ENCODE peak calls at places on chromosomes 11 and 22, in seven cellular contexts. R, Q, C, T, U, H and K are unnamed samples.

GRCh38 chr11:4890279-4890678 is 8.6 kb downstream of the OR51T1 start:
- DNase-seq in Q (no peak), U (no peak), T (no peak), H (no peak), C (peak), R (no peak), K (no peak)

GRCh38 chr11:68142028-68142412 is 20.8 kb upstream of the CHKA start:
- DNase-seq in T (no peak), H (peak), R (no peak), Q (no peak), U (no peak), C (peak), K (peak)

GRCh38 chr11:65425971-65426838 is 3.6 kb downstream of the NEAT1 start:
- DNase-seq in T (no peak), C (peak), U (no peak), Q (no peak), H (no peak), R (peak), K (no peak)

GRCh38 chr11:130166457-130166784 is 6.8 kb downstream of the ST14 start:
- DNase-seq in U (no peak), Q (peak), C (peak), R (peak), H (no peak), T (peak), K (no peak)

GRCh38 chr22:44737414-44738346 is 14.7 kb upstream of the ARHGAP8 start:
- DNase-seq in Q (no peak), H (no peak), U (no peak), C (no peak), R (no peak), T (no peak), K (no peak)

GRCh38 chr22:30806391-30806861 is 111.8 kb downstream of the OSBP2 start:
- DNase-seq in R (no peak), Q (peak), H (no peak), T (no peak), U (no peak), C (peak), K (no peak)

GRCh38 chr11:43010042-43010441 is 301.8 kb upstream of the API5 start:
- DNase-seq in R (no peak), H (no peak), C (peak), T (no peak), Q (no peak), U (no peak), K (no peak)

GRCh38 chr11:73317373-73317772 is 9.3 kb downstream of the ARHGEF17 start:
- DNase-seq in H (peak), T (peak), C (no peak), R (no peak), Q (no peak), U (no peak), K (no peak)

GRCh38 chr11:46161201-46161600 is 39.9 kb upstream of the PHF21A start:
- DNase-seq in Q (no peak), U (no peak), H (no peak), C (no peak), R (no peak), T (no peak), K (no peak)

GRCh38 chr22:36465232-36466021 is 16.0 kb downstream of the TXN2 start:
- DNase-seq in C (peak), H (peak), T (peak), Q (no peak), R (no peak), U (peak), K (peak)

GRCh38 chr11:85756401-85757200 is 54.3 kb downstream of the SYTL2 start:
- DNase-seq in U (no peak), R (no peak), H (no peak), T (peak), Q (no peak), C (no peak), K (no peak)

GRCh38 chr11:113351061-113351460 is 36.5 kb upstream of the ANKK1 start:
- DNase-seq in U (no peak), T (no peak), H (no peak), Q (no peak), R (no peak), C (no peak), K (no peak)

GRCh38 chr11:63770763-63771162 is 2.2 kb upstream of the ZFTA start:
- DNase-seq in T (no peak), R (no peak), H (no peak), Q (no peak), C (peak), U (no peak), K (no peak)

GRCh38 chr11:47468598-47469214 is 19.8 kb upstream of the RAPSN start:
- DNase-seq in T (no peak), Q (no peak), U (no peak), C (no peak), R (no peak), H (no peak), K (no peak)

GRCh38 chr11:91927448-91927847 is 297.2 kb upstream of the FAT3 start:
- DNase-seq in U (no peak), R (no peak), H (no peak), C (no peak), T (no peak), Q (no peak), K (no peak)

GRCh38 chr11:61541568-61541967 is 33.0 kb downstream of the LRRC10B start:
- DNase-seq in C (peak), R (peak), U (no peak), T (no peak), Q (peak), H (no peak), K (no peak)

GRCh38 chr11:44837650-44838049 is 110.9 kb downstream of the TSPAN18 start:
- DNase-seq in R (no peak), U (no peak), T (no peak), Q (no peak), H (no peak), C (no peak), K (no peak)

DNA sequence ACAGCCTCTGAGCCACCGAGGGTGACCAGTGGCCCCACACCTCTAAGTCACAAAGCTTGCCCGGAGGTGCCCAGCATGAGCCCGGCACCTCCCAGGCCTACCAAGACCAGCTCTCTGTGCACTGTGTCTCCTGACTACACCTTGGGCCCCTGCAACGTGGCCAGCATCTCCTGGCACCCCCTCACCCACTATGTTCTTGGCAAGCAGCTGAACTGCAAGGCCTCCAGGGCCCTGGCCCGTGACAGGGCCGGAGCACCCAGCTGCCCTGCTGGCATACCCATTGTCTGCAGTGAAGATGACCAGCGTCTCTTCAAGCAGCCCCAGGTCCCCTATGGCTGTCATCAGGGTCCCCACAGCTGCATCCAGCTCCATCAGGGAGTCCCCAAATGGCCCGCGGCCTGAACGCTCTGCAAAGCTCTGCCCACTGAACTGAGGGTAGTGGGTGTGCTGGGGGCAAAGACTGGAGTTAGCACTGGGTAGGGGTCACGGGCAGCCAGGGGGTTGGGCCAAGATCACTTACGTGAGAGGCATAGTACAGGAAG is 1.6 kb downstream of the ARSA start:
- DNase-seq in Q (no peak), H (no peak), U (no peak), T (no peak), C (no peak), R (no peak), K (no peak)
- TF ChIP-seq CTCF in Q (no peak), H (no peak), U (no peak), T (no peak), C (no peak), R (peak), K (no peak)

GRCh38 chr22:20465759-20466077 is 28.1 kb upstream of the SCARF2 start:
- DNase-seq in C (no peak), R (no peak), U (no peak), H (no peak), T (no peak), Q (no peak), K (no peak)

GRCh38 chr22:20464912-20465758 is 27.5 kb upstream of the SCARF2 start:
- DNase-seq in U (no peak), H (no peak), C (no peak), T (no peak), Q (no peak), R (no peak), K (peak)

GRCh38 chr22:20466659-20467379 is 28.8 kb downstream of the KLHL22 start:
- DNase-seq in U (no peak), C (no peak), H (no peak), T (no peak), R (no peak), Q (no peak), K (peak)

GRCh38 chr22:20464096-20464614 is 26.5 kb upstream of the SCARF2 start:
- DNase-seq in Q (no peak), R (no peak), T (no peak), C (no peak), H (no peak), U (no peak), K (no peak)

DNA sequence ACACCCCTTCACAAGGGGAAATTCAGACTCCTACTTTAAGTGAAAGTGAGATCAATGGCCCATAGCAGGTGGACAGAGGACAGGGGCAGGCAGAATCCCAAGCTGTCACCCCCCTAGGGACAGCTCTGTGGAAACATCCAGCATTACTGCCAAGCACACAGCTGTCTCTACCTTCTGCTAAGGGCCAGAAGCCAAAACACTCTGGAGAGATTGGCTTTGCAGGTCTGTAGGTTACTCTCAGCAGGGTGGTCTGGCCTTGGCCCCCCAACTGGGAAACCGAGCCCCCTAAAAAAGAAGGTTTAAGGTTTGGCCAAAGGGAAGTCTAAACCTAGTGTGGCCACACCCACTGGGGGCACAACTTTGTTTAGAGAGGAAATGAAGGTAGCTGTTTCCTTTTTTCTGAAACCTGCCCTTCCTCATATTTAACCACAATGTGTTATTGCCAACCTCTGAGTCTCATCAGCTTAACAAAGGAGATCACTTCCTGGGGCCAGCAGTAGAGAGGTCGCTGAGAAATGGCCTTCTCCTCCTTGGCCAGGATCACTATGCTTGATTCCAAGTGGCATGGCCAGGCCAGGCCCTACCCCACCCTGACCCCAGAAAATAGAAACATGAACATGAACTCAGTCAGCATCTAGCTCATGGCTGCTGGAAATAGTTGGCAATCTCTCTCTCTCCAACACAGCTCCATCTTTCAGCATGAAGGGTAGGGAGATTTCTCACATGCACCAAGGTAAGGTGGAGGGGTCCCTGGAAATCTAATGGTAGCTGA is 25.9 kb upstream of the SCARF2 start:
- DNase-seq in C (peak), H (no peak), U (peak), R (no peak), T (no peak), Q (no peak), K (no peak)
- H3K4me3 ChIP-seq in C (no peak), H (no peak), U (no peak), R (no peak), T (no peak), Q (no peak), K (no peak)

DNA sequence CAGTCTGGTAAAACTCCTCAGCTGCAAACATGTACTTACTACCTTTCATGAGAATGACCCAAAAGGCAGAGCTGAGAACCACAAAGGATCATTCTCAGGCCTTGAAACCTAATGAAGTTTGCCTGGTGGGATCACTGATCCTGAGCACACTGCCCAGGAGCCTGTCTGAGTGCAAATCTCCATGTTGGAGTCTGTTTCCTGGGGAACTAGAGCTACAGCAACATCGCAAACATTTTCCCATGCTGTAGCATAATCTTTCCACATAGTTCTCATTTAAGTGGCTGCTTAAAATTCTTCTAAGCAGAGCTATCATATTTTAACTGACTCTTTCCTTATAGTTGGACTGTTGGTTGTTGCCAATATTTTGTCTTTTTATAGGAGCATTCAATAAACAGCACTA is 58.5 kb downstream of the GUCY1A2 start:
- DNase-seq in U (no peak), H (no peak), C (no peak), T (no peak), R (no peak), Q (no peak), K (no peak)
- TF ChIP-seq CTCF in U (no peak), H (no peak), C (no peak), T (no peak), R (no peak), Q (no peak), K (no peak)

GRCh38 chr11:7577883-7578242 is 64.1 kb downstream of the PPFIBP2 start:
- DNase-seq in U (no peak), R (no peak), C (peak), H (no peak), T (peak), Q (peak), K (no peak)
- H3K4me3 ChIP-seq in U (peak), R (peak), C (peak), H (peak), T (peak), Q (peak), K (no peak)

GRCh38 chr22:20393705-20394476 is at the start of gene ZNF74:
- DNase-seq in U (peak), H (peak), C (peak), R (peak), Q (peak), T (peak), K (peak)
- TF ChIP-seq CTCF in U (no peak), H (no peak), C (no peak), R (no peak), Q (no peak), T (no peak), K (no peak)

DNA sequence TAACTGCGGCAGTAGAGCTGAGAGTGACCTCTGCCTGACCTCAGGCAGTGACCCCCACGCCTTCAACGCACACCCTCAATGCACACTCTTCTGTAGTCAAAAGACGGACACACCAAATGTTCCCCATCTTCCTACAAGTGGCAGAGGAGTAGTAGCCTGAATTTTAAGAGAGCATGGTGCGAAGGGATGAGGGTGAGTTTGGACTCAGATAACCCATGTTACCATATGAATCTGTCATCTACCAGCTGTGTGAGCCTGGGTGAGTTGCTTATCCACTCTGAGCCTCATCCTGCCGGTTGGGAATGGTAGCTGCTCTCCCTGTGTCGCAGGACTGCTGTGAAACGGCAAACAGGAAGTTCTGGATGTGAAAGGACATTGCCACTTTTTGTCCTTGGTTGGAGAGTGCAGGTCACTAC is 20.6 kb upstream of the ROBO3 start:
- DNase-seq in H (no peak), T (no peak), U (no peak), Q (no peak), C (no peak), R (no peak), K (no peak)
- H3K4me3 ChIP-seq in H (no peak), T (no peak), U (no peak), Q (no peak), C (no peak), R (no peak), K (no peak)